ENCODE peak calls at places on chromosomes 13 and 19, in five cellular contexts. One of them, this sample, is unnamed.

GRCh38 chr19:38599722-38600121 is 18.0 kb downstream of the MAP4K1 start:
- DNase-seq in psoas muscle: no peak
- DNase-seq in sigmoid colon: no peak
- DNase-seq in tibial artery: no peak
- DNase-seq in CD8-positive, alpha-beta T cell: no peak
- DNase-seq in this sample: no peak

GRCh38 chr19:38685666-38686529 is 38.4 kb downstream of the ACTN4 start:
- DNase-seq in psoas muscle: no peak
- DNase-seq in sigmoid colon: no peak
- DNase-seq in tibial artery: no peak
- DNase-seq in CD8-positive, alpha-beta T cell: no peak
- DNase-seq in this sample: no peak

GRCh38 chr13:25928941-25929505 is 122.8 kb downstream of the SHISA2 start:
- DNase-seq in psoas muscle: no peak
- DNase-seq in sigmoid colon: no peak
- DNase-seq in tibial artery: no peak
- DNase-seq in CD8-positive, alpha-beta T cell: no peak
- DNase-seq in this sample: no peak

GRCh38 chr19:32945260-32945659 is 26.5 kb downstream of the CEP89 start:
- DNase-seq in psoas muscle: no peak
- DNase-seq in sigmoid colon: no peak
- DNase-seq in tibial artery: no peak
- DNase-seq in CD8-positive, alpha-beta T cell: no peak
- DNase-seq in this sample: no peak

GRCh38 chr13:99257291-99257690 is 888 bp downstream of the GPR18 start:
- DNase-seq in psoas muscle: no peak
- DNase-seq in sigmoid colon: no peak
- DNase-seq in tibial artery: no peak
- DNase-seq in CD8-positive, alpha-beta T cell: no peak
- DNase-seq in this sample: no peak

GRCh38 chr13:44012910-44013309 is 133.2 kb downstream of the LACC1 start:
- DNase-seq in psoas muscle: no peak
- DNase-seq in sigmoid colon: no peak
- DNase-seq in tibial artery: no peak
- DNase-seq in CD8-positive, alpha-beta T cell: no peak
- DNase-seq in this sample: no peak

GRCh38 chr13:24228852-24229458 is 68.4 kb downstream of the SPATA13 start:
- DNase-seq in psoas muscle: no peak
- DNase-seq in sigmoid colon: no peak
- DNase-seq in tibial artery: no peak
- DNase-seq in CD8-positive, alpha-beta T cell: peak
- DNase-seq in this sample: no peak

GRCh38 chr13:104181526-104182231 is 1115.5 kb upstream of the SLC10A2 start:
- DNase-seq in psoas muscle: no peak
- DNase-seq in sigmoid colon: no peak
- DNase-seq in tibial artery: no peak
- DNase-seq in CD8-positive, alpha-beta T cell: no peak
- DNase-seq in this sample: no peak

DNA sequence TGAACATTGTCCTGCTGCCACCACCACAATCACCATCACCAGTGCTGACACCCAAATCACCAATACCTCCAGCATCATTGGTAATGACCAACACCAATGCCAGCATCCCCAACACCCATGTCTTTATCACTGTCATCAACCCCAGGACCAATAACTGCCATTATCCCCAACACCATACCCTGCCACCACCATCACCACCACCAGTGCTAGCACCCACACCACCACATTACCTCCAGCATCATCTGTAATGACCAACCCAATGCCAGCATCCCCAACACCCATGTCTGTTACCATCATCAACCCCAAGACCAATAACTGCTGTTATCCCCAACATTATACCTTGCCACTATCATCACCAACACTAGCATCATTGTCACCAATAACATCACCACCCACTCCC is 2.6 kb downstream of the LGI4 start:
- DNase-seq in psoas muscle: no peak
- DNase-seq in sigmoid colon: no peak
- DNase-seq in tibial artery: no peak
- DNase-seq in CD8-positive, alpha-beta T cell: no peak
- DNase-seq in this sample: no peak
- H3K4me3 ChIP-seq in psoas muscle: peak
- H3K4me3 ChIP-seq in sigmoid colon: no peak
- H3K4me3 ChIP-seq in tibial artery: no peak
- H3K4me3 ChIP-seq in CD8-positive, alpha-beta T cell: no peak
- H3K4me3 ChIP-seq in this sample: no peak

DNA sequence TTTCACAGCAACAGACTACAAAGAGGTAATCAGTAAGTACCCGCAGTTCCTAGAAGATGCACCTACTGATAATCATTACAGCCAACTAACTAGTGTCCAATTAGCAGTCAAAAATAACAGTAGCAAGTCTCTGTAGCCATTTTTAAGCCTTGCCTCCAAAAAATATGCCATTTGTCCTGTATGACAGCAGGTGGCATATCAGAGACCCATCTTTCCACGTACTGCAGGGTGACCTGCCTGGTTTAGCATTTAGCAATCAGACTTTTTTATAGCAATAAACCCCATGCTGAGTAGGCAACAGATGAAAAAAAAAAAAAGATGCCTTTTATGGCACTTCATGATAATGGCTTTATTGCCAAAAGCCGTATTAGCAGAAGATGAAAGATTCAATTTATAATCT is 155.3 kb upstream of the LSM14A start:
- DNase-seq in psoas muscle: no peak
- DNase-seq in sigmoid colon: no peak
- DNase-seq in tibial artery: no peak
- DNase-seq in CD8-positive, alpha-beta T cell: no peak
- DNase-seq in this sample: no peak
- TF ChIP-seq CTCF in psoas muscle: no peak
- TF ChIP-seq CTCF in sigmoid colon: no peak
- TF ChIP-seq CTCF in tibial artery: no peak
- TF ChIP-seq CTCF in CD8-positive, alpha-beta T cell: no peak
- TF ChIP-seq CTCF in this sample: no peak

GRCh38 chr19:15550273-15550672 is 41.9 kb downstream of the CYP4F22 start:
- DNase-seq in psoas muscle: no peak
- DNase-seq in sigmoid colon: no peak
- DNase-seq in tibial artery: no peak
- DNase-seq in CD8-positive, alpha-beta T cell: no peak
- DNase-seq in this sample: no peak

GRCh38 chr19:15551183-15552004 is 43.1 kb downstream of the CYP4F22 start:
- DNase-seq in psoas muscle: peak
- DNase-seq in sigmoid colon: no peak
- DNase-seq in tibial artery: no peak
- DNase-seq in CD8-positive, alpha-beta T cell: peak
- DNase-seq in this sample: peak

GRCh38 chr19:15549581-15549980 is 41.3 kb downstream of the CYP4F22 start:
- DNase-seq in psoas muscle: no peak
- DNase-seq in sigmoid colon: no peak
- DNase-seq in tibial artery: no peak
- DNase-seq in CD8-positive, alpha-beta T cell: no peak
- DNase-seq in this sample: no peak

GRCh38 chr19:15548648-15549047 is 40.3 kb downstream of the CYP4F22 start:
- DNase-seq in psoas muscle: no peak
- DNase-seq in sigmoid colon: no peak
- DNase-seq in tibial artery: no peak
- DNase-seq in CD8-positive, alpha-beta T cell: no peak
- DNase-seq in this sample: no peak

DNA sequence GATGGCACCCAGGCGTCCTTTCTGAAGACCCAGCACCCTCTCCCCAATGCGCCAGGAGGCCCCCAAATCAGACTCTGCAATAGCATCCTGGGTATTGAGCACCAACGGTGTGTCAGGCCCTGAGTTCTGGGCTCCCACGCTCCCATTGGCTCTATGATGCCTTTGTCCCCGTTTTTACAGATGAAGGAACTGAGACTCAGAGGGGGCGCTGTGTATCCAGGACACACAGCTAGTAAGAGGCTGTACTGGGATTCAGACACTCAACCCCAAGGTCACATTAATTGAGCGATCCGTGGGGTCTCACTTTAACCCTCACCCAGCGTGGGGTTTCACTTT is 42.5 kb downstream of the CYP4F22 start:
- DNase-seq in psoas muscle: no peak
- DNase-seq in sigmoid colon: no peak
- DNase-seq in tibial artery: no peak
- DNase-seq in CD8-positive, alpha-beta T cell: peak
- DNase-seq in this sample: no peak
- H3K4me3 ChIP-seq in psoas muscle: peak
- H3K4me3 ChIP-seq in sigmoid colon: no peak
- H3K4me3 ChIP-seq in tibial artery: peak
- H3K4me3 ChIP-seq in CD8-positive, alpha-beta T cell: peak
- H3K4me3 ChIP-seq in this sample: peak

DNA sequence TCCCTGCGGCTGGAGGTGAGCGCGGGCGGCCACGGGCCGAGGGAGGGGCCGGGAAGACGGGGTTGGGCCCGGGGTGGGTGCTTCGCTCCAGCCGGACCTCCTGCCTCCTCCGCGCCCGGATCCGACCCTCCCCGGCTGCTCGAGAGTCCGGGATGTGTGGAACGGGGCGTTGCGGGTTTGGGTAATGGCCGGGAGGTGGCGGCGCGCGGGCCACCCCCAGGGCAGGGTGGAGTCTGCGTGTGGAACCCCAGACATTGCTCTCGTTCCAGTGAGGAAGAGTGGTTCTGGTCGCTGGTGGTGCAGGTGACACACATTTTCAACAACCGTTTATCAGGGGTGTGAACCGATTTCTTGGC is 38.8 kb downstream of the ARHGEF7 start:
- DNase-seq in psoas muscle: no peak
- DNase-seq in sigmoid colon: peak
- DNase-seq in tibial artery: peak
- DNase-seq in CD8-positive, alpha-beta T cell: peak
- DNase-seq in this sample: no peak
- TF ChIP-seq CTCF in psoas muscle: no peak
- TF ChIP-seq CTCF in sigmoid colon: no peak
- TF ChIP-seq CTCF in tibial artery: peak
- TF ChIP-seq CTCF in CD8-positive, alpha-beta T cell: no peak
- TF ChIP-seq CTCF in this sample: peak

DNA sequence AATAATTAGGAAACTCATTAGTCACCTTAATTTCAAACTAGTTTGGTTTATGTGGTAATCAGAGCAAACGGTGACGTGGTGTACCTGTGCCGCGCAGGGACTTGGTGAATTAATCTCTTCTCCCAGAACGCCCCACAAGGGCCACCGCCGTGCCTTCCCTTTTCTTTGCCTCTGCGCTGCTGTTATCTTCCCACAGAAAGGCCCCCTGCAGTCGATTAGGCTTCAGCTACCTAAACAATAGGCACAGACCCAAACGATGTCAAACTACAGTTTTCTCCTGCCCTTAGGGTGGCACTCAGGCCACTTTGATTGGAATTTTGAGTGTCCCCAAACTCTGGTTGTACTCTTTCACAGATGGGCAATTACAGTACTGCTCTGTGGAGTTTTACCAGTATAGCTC is 115.5 kb downstream of the GGACT start:
- DNase-seq in psoas muscle: no peak
- DNase-seq in sigmoid colon: no peak
- DNase-seq in tibial artery: no peak
- DNase-seq in CD8-positive, alpha-beta T cell: no peak
- DNase-seq in this sample: no peak
- H3K4me3 ChIP-seq in psoas muscle: no peak
- H3K4me3 ChIP-seq in sigmoid colon: no peak
- H3K4me3 ChIP-seq in tibial artery: no peak
- H3K4me3 ChIP-seq in CD8-positive, alpha-beta T cell: no peak
- H3K4me3 ChIP-seq in this sample: no peak

GRCh38 chr19:42135836-42136235 is 3.6 kb upstream of the POU2F2 start:
- DNase-seq in psoas muscle: no peak
- DNase-seq in sigmoid colon: no peak
- DNase-seq in tibial artery: no peak
- DNase-seq in CD8-positive, alpha-beta T cell: no peak
- DNase-seq in this sample: no peak

GRCh38 chr19:42143341-42144234 is 11.3 kb upstream of the POU2F2 start:
- DNase-seq in psoas muscle: no peak
- DNase-seq in sigmoid colon: no peak
- DNase-seq in tibial artery: no peak
- DNase-seq in CD8-positive, alpha-beta T cell: no peak
- DNase-seq in this sample: no peak

GRCh38 chr19:42134671-42135070 is 2.4 kb upstream of the POU2F2 start:
- DNase-seq in psoas muscle: no peak
- DNase-seq in sigmoid colon: no peak
- DNase-seq in tibial artery: no peak
- DNase-seq in CD8-positive, alpha-beta T cell: no peak
- DNase-seq in this sample: no peak

GRCh38 chr19:42140125-42140754 is 8.0 kb upstream of the POU2F2 start:
- DNase-seq in psoas muscle: peak
- DNase-seq in sigmoid colon: no peak
- DNase-seq in tibial artery: no peak
- DNase-seq in CD8-positive, alpha-beta T cell: no peak
- DNase-seq in this sample: no peak
- TF ChIP-seq CTCF in psoas muscle: no peak
- TF ChIP-seq CTCF in sigmoid colon: no peak
- TF ChIP-seq CTCF in tibial artery: no peak
- TF ChIP-seq CTCF in CD8-positive, alpha-beta T cell: no peak
- TF ChIP-seq CTCF in this sample: no peak

DNA sequence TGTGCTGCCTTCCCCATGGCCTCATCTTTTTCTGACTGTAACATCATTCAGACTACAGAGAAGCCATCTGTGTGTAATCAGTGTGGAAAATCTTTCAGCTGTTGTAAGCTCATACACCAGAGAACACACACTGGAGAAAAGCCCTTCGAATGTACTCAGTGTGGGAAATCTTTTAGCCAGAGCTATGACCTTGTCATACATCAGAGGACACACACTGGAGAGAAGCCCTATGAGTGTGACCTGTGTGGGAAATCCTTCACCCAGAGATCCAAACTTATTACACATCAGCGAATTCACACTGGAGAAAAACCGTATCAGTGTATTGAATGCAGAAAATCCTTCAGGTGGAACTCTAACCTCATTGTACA is 17.2 kb upstream of the ZNF8 start:
- DNase-seq in psoas muscle: no peak
- DNase-seq in sigmoid colon: no peak
- DNase-seq in tibial artery: no peak
- DNase-seq in CD8-positive, alpha-beta T cell: no peak
- DNase-seq in this sample: no peak
- H3K4me3 ChIP-seq in psoas muscle: no peak
- H3K4me3 ChIP-seq in sigmoid colon: no peak
- H3K4me3 ChIP-seq in tibial artery: no peak
- H3K4me3 ChIP-seq in CD8-positive, alpha-beta T cell: peak
- H3K4me3 ChIP-seq in this sample: no peak

This sample was measured in ascending aorta.